ENCODE peak calls at places on chromosomes 6 and 20, in nine cellular contexts. E is spleen, L is adrenal gland, R is heart left ventricle, Z is suprapubic skin, O is ovary, G is right lobe of liver, T is uterus, H is tibial nerve. N is an unnamed sample.

GRCh38 chr20:4045741-4046140 is 30.4 kb upstream of the RNF24 start:
- DNase-seq in E (no peak), L (no peak), R (no peak), Z (no peak), O (no peak), G (no peak), T (no peak), H (no peak), N (no peak)

GRCh38 chr6:142275146-142276006 is 26.4 kb upstream of the ADGRG6 start:
- DNase-seq in E (no peak), L (no peak), R (no peak), Z (no peak), O (no peak), G (no peak), T (no peak), H (no peak), N (no peak)

GRCh38 chr20:62159835-62160234 is 16.3 kb downstream of the SS18L1 start:
- DNase-seq in E (no peak), L (no peak), R (no peak), Z (no peak), O (no peak), G (no peak), T (no peak), H (no peak), N (no peak)

GRCh38 chr20:52405417-52405816 is 213.8 kb upstream of the ZFP64 start:
- DNase-seq in E (no peak), L (no peak), R (no peak), Z (no peak), O (no peak), G (no peak), T (no peak), H (no peak), N (no peak)

GRCh38 chr6:158538741-158539140 is 21.1 kb upstream of the TMEM181 start:
- DNase-seq in E (no peak), L (no peak), R (no peak), Z (no peak), O (no peak), G (no peak), T (no peak), H (no peak), N (no peak)

GRCh38 chr6:138833819-138834539 is 38.1 kb downstream of the ECT2L start:
- DNase-seq in E (no peak), L (no peak), R (peak; percentile 77), Z (no peak), O (peak; percentile 62), G (no peak), T (peak; percentile 85), H (no peak), N (no peak)

GRCh38 chr6:36625161-36625919 is 31.2 kb downstream of the SRSF3 start:
- DNase-seq in E (peak; percentile 7), L (peak; percentile 12), R (no peak), Z (peak; percentile 45), O (no peak), G (no peak), T (peak; percentile 47), H (no peak), N (peak; percentile 87)

GRCh38 chr6:141594874-141595273 is 537.9 kb upstream of the GJE1 start:
- DNase-seq in E (no peak), L (no peak), R (no peak), Z (no peak), O (no peak), G (no peak), T (no peak), H (no peak), N (no peak)

GRCh38 chr20:17654649-17655285 is 27.3 kb downstream of the RRBP1 start:
- DNase-seq in E (peak; percentile 49), L (no peak), R (peak; percentile 23), Z (peak; percentile 72), O (no peak), G (no peak), T (peak; percentile 68), H (peak; percentile 63), N (no peak)

GRCh38 chr6:20197251-20197650 is 15.0 kb downstream of the MBOAT1 start:
- DNase-seq in E (no peak), L (no peak), R (no peak), Z (no peak), O (no peak), G (no peak), T (no peak), H (no peak), N (no peak)

DNA sequence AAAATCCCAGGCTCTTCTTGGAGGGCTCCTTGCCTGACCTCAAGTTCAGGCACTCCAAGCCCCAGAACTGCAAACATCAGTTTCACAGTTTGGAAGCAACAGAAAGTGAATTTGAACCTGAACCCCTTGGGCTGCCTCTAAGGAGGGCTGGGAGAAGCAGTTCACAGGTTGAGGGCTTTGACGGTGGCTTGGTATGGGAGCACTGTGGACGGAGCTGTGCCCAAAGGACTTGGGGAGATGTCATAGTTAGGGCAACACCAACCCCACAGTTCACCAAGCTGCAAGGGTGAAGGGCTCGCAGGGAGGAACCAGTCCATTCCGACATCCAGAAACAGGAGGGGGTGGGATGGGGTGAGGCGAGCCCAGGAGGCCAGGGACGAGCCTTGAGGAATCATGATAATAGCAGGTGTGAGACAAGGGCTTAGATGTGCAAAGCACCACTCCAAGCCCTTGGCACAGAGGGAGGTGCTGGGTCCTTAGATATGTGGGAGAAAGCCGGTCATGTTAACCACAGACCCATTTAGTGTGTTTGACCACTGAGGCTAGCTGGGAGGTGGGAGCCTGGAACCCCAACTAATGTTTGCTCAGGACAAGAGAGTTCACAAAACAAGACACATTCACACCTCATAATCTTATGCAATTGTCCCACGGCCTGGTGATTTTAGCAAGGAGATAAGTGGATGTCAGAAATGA is 4.3 kb downstream of the CEBPB start:
- DNase-seq in E (no peak), L (peak; percentile 68), R (no peak), Z (no peak), O (no peak), G (no peak), T (no peak), H (no peak), N (no peak)
- TF ChIP-seq POLR2A in E (no peak), L (no peak), R (no peak), Z (no peak), O (no peak), G (peak; percentile 31), T (no peak), H (no peak), N (no peak)

GRCh38 chr6:105489213-105489525 is 86.3 kb upstream of the PREP start:
- DNase-seq in E (no peak), L (no peak), R (no peak), Z (no peak), O (no peak), G (no peak), T (no peak), H (no peak), N (no peak)
- H3K4me3 ChIP-seq in E (no peak overlapping the region), L (no peak overlapping the region), R (no peak overlapping the region), Z (no peak overlapping the region), O (no peak overlapping the region), G (no peak overlapping the region), T (no peak overlapping the region), H (no peak overlapping the region), N (no peak overlapping the region)

GRCh38 chr20:41903614-41904013 is 285.4 kb upstream of the CHD6 start:
- DNase-seq in E (no peak), L (no peak), R (no peak), Z (no peak), O (no peak), G (no peak), T (no peak), H (no peak), N (no peak)
- TF ChIP-seq POLR2A in E (no peak), L (no peak), R (no peak), Z (no peak), O (no peak), G (no peak), T (no peak), H (no peak), N (no peak)

GRCh38 chr20:38723069-38723981 is 961 bp upstream of the SLC32A1 start:
- DNase-seq in E (no peak), L (no peak), R (no peak), Z (no peak), O (no peak), G (no peak), T (no peak), H (no peak), N (no peak)

GRCh38 chr20:38722708-38723068 is 1.6 kb upstream of the SLC32A1 start:
- DNase-seq in E (no peak), L (no peak), R (no peak), Z (no peak), O (no peak), G (no peak), T (no peak), H (no peak), N (no peak)

GRCh38 chr20:38724603-38725457 is 544 bp downstream of the SLC32A1 start:
- DNase-seq in E (no peak), L (no peak), R (no peak), Z (no peak), O (no peak), G (no peak), T (no peak), H (no peak), N (no peak)

GRCh38 chr20:38725458-38725958 is 1.2 kb downstream of the SLC32A1 start:
- DNase-seq in E (no peak), L (no peak), R (no peak), Z (no peak), O (no peak), G (no peak), T (no peak), H (no peak), N (no peak)

DNA sequence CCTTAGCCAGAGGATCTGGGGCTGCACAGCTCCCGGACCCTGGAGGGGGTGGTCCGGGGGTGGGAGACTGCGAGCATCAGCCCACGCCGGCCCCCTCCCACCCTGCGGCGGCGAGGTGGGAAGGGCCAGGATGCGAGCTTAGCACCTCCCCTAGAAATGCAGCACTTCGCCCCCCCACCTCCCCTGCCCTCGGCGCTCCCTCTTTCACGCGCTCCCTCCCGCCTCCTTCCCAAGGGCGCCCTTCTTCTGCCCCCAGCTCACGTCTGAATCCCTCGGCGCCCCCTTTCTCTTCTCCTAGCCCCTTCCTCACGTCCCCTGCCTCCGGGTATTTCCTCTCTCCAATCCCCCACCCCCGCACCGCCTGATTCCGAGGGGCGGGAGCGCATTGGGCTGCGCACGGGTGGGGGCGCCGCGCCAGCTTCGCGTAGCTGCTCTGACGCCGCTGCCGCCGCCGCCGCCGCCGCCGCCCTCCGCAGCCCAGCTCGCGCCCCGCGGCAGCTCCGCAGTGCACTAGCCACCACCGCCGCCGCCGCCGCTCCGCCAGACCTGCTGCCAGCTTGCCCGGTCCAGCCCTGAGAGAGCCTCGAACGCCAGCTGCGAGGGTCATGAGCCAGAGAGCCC is at the start of gene SLC32A1:
- DNase-seq in E (no peak), L (no peak), R (no peak), Z (no peak), O (no peak), G (no peak), T (no peak), H (no peak), N (no peak)
- H3K4me3 ChIP-seq in E (peak within 1 kb of the TSS; percentile 2), L (no peak within 1 kb of the TSS), R (no peak within 1 kb of the TSS), Z (no peak within 1 kb of the TSS), O (no peak within 1 kb of the TSS), G (no peak within 1 kb of the TSS), T (no peak within 1 kb of the TSS), H (no peak within 1 kb of the TSS), N (no peak within 1 kb of the TSS)

GRCh38 chr6:2960935-2961334 is 10.4 kb downstream of the SERPINB6 start:
- DNase-seq in E (no peak), L (no peak), R (no peak), Z (no peak), O (no peak), G (no peak), T (no peak), H (no peak), N (no peak)
- TF ChIP-seq POLR2A in E (no peak), L (no peak), R (no peak), Z (no peak), O (no peak), G (no peak), T (no peak), H (no peak), N (no peak)